ENCODE peak calls at places on chromosome 20, in five cellular contexts. O, A, H, D and N are unnamed samples.
A peak's percentile ranks its signal among the peaks of the same experiment; 100 is the strongest.

GRCh38 chr20:41524980-41525613 is 93.1 kb downstream of the CHD6 start:
- DNase-seq in H (peak; percentile 82), O (peak; percentile 82), A (peak; percentile 4), D (no peak), N (peak; percentile 87)

GRCh38 chr20:36835025-36835424 is 40.9 kb upstream of the TLDC2 start:
- DNase-seq in A (no peak), H (no peak), O (no peak), D (no peak), N (no peak)

GRCh38 chr20:45110301-45110700 is 4.7 kb downstream of the WFDC5 start:
- DNase-seq in H (no peak), O (no peak), A (no peak), D (no peak), N (no peak)

GRCh38 chr20:20624914-20625313 is 87.5 kb downstream of the RALGAPA2 start:
- DNase-seq in H (no peak), A (no peak), D (no peak), O (no peak), N (no peak)

GRCh38 chr20:47432251-47433210 is 69.2 kb upstream of the NCOA3 start:
- DNase-seq in D (no peak), A (peak; percentile 51), O (no peak), H (no peak), N (no peak)

GRCh38 chr20:50312682-50313187 is 122.1 kb downstream of the CEBPB start:
- DNase-seq in D (no peak), A (peak; percentile 86), H (peak; percentile 80), O (peak; percentile 85), N (peak; percentile 95)

GRCh38 chr20:25120920-25121319 is 39.0 kb upstream of the VSX1 start:
- DNase-seq in O (no peak), A (no peak), H (no peak), D (no peak), N (no peak)

GRCh38 chr20:6142348-6142993 is 19.6 kb upstream of the FERMT1 start:
- DNase-seq in D (no peak), O (peak; percentile 60), A (peak; percentile 70), H (no peak), N (no peak)

GRCh38 chr20:63957004-63957689 is 931 bp upstream of the UCKL1 start:
- DNase-seq in A (peak; percentile 55), D (peak; percentile 73), H (peak; percentile 78), O (peak; percentile 66), N (no peak)

GRCh38 chr20:34515484-34516037 is 661 bp upstream of the DYNLRB1 start:
- DNase-seq in H (peak; percentile 68), O (peak; percentile 80), D (peak; percentile 81), A (no peak), N (no peak)

GRCh38 chr20:44222969-44223368 is 12.4 kb upstream of the OSER1 start:
- DNase-seq in H (no peak), D (no peak), A (no peak), O (no peak), N (no peak)

GRCh38 chr20:17142666-17143065 is 84.2 kb upstream of the PCSK2 start:
- DNase-seq in A (no peak), H (no peak), O (no peak), D (no peak), N (no peak)

GRCh38 chr20:1189827-1190226 is 5.0 kb upstream of the TMEM74B start:
- DNase-seq in H (no peak), A (no peak), O (no peak), D (no peak), N (no peak)

GRCh38 chr20:49647509-49647908 is 66.2 kb downstream of the B4GALT5 start:
- DNase-seq in H (no peak), A (no peak), D (no peak), O (no peak), N (no peak)

GRCh38 chr20:37453288-37453687 is 67.8 kb upstream of the NNAT start:
- DNase-seq in A (no peak), H (no peak), D (no peak), O (no peak), N (no peak)

GRCh38 chr20:10511507-10512231 is 76.6 kb downstream of the SLX4IP start:
- DNase-seq in A (peak; percentile 98), D (peak; percentile 77), O (peak; percentile 85), H (peak; percentile 48), N (peak; percentile 91)

GRCh38 chr20:44102582-44102981 is 84.4 kb downstream of the JPH2 start:
- DNase-seq in D (no peak), O (no peak), A (no peak), H (no peak), N (no peak)

GRCh38 chr20:11716945-11717248 is 200.8 kb upstream of the BTBD3 start:
- DNase-seq in O (no peak), H (no peak), D (no peak), A (no peak), N (no peak)

GRCh38 chr20:56247954-56248782 is at the start of gene MC3R:
- DNase-seq in H (peak; percentile 61), O (peak; percentile 73), D (no peak), A (peak; percentile 28), N (no peak)

GRCh38 chr20:56244259-56244658 is 4.3 kb upstream of the MC3R start:
- DNase-seq in A (no peak), D (no peak), H (no peak), O (no peak), N (no peak)

GRCh38 chr20:56249244-56249955 is 868 bp downstream of the MC3R start:
- DNase-seq in O (peak; percentile 9), H (no peak), A (no peak), D (no peak), N (no peak)

DNA sequence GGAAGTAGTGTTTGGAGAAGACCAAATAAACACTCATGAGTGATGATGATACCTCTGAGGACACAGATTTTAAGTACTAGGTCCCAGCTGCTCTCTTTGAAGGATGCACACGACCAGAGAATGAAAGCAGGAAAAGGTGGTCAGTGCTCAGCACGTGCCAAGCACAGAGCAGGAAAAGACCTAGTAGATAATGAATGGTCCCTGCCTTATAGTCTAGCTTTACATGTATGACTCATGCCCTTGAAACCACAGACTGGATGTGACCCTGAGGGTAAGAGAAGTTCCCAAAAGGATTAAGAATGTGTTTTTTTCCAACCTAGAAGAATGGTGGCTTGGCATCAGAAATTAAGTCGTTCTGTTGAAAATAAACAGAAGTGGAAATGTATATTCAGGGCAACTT is 2.8 kb upstream of the MC3R start:
- DNase-seq in O (no peak), A (peak; percentile 4), D (no peak), H (no peak), N (no peak)
- H3K27ac ChIP-seq in O (no peak overlapping the region), A (no peak overlapping the region), D (no peak overlapping the region), H (no peak overlapping the region), N (no peak overlapping the region)

DNA sequence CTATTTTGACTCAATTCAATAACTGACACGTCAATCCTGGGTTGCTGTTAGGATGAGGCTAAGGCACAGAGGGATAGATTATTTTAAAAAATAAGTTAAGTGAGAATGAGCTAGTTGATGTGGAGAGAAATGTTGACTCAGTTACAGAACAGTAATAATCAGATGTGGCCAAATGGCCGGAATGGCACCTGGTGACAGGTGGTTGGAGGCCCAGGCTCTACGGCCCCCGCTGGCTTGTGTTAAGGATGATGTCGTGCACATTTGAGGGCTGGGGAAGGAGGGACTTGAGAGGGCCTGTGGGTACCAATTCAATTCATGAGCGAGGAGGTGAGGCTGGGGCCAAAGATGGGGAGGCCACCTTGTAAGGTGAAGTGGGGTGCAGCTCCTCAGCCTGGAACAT is 31.7 kb downstream of the APCDD1L start:
- DNase-seq in D (no peak), O (no peak), A (no peak), H (no peak), N (no peak)
- H3K9me3 ChIP-seq in D (no peaks in the 10 kb centered on the region), O (peaks cover 7% of the 10 kb centered on the region), A (no peaks in the 10 kb centered on the region), H (no peaks in the 10 kb centered on the region), N (peaks cover 1% of the 10 kb centered on the region)

GRCh38 chr20:4216866-4217265 is 201.5 kb upstream of the RNF24 start:
- DNase-seq in D (no peak), H (no peak), A (no peak), O (no peak), N (no peak)
- H3K27ac ChIP-seq in D (no peak overlapping the region), H (no peak overlapping the region), A (no peak overlapping the region), O (no peak overlapping the region), N (no peak overlapping the region)

GRCh38 chr20:23566199-23566932 is 1.9 kb downstream of the CST9L start:
- DNase-seq in D (no peak), O (no peak), H (no peak), A (no peak), N (no peak)

GRCh38 chr20:23565503-23566056 is 2.7 kb downstream of the CST9L start:
- DNase-seq in O (no peak), D (no peak), H (no peak), A (no peak), N (peak; percentile 53)

GRCh38 chr20:23568320-23569011 is at the start of gene CST9L:
- DNase-seq in H (no peak), D (no peak), A (no peak), O (no peak), N (no peak)

GRCh38 chr20:23564927-23565326 is 3.4 kb downstream of the CST9L start:
- DNase-seq in H (no peak), O (no peak), A (no peak), D (no peak), N (no peak)

DNA sequence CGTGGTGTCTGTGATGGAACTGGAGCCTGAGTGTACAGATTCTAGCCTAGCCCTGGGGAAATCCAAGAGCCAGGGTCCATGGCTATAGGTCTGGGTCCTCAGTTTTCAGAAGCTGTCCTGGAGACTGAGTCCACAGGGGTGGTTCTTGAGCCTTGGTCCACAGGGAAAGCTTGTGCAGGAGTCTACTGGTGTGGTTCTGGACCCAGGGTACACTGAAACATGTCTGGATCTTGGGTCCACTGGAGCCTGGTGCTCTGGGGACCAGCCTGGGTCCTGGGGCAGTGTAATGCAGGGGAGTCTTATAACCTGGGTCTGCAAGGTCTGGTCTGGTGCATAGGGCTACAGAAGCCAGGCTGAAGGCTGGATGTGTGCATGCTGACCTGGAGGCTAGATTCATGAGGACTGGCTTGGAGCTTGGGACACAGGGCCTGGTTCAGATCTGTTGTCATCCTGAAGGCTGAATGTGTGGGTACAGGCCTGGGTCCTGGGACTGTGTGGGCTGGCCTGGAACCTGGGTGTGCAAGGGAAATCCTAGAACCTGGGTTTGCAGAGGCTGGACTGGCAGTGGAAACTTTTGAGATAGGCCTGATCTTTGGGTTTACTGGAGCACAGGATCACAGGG is 5.5 kb downstream of the CST9L start:
- DNase-seq in O (no peak), H (no peak), A (no peak), D (no peak), N (no peak)
- H3K9me3 ChIP-seq in O (peaks cover 19% of the 10 kb centered on the region), H (no peaks in the 10 kb centered on the region), A (no peaks in the 10 kb centered on the region), D (no peaks in the 10 kb centered on the region), N (peaks cover 11% of the 10 kb centered on the region)

DNA sequence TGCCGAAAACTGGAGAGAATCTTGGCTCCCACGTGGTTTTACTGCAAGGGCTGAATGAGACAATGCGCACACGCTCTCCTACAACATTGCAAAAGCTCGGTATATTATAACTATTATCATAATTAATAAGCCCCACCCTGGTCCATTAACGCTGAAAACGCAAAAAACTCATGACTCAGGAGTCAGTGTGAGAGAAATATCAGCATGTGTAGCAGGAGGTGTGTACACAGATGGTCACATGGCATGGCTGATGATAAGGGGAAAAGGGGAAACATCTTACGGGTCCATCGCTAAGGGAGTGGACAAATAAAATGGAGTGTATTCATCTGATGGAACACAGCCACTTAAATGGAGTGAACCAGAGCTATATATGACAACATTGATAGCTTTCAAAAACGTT is 29.2 kb downstream of the CDH22 start:
- DNase-seq in O (no peak), H (no peak), A (no peak), D (no peak), N (no peak)
- H3K27ac ChIP-seq in O (no peak overlapping the region), H (no peak overlapping the region), A (no peak overlapping the region), D (no peak overlapping the region), N (no peak overlapping the region)

DNA sequence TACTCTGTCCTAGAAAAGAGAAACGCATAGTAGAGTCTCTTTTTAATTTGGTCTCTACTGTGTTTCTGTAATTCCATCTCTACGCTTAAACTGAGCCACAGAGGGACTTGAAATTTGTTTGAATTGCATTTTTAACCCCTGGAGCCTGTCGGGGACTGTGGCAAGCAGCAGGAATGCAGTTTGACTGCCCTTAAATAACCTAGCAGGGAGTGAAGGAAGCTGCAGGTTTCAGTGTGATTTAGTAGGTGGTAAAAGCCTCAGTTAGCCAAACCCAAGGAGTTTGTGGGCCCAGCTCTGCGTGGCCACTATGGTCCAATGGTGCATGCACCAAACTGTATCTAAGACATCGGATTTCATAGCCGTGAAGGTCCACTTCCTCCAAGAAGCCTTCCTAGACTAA is 70.3 kb upstream of the MC3R start:
- DNase-seq in O (no peak), A (no peak), H (no peak), D (no peak), N (no peak)
- H3K9me3 ChIP-seq in O (no peaks in the 10 kb centered on the region), A (no peaks in the 10 kb centered on the region), H (no peaks in the 10 kb centered on the region), D (no peaks in the 10 kb centered on the region), N (no peaks in the 10 kb centered on the region)